ENCODE peak calls at places on chromosomes 5 and 9, in seven cellular contexts. O is tibial artery, Z is activated T-cell treated with anti-CD3 and anti-CD28 coated beads for 1 hour, T is WERI-Rb-1, B is neural progenitor cell, K is HS-27A, F is heart right ventricle. L is an unnamed sample.

GRCh38 chr9:125932012-125932411 is 184.8 kb downstream of the PBX3 start:
- DNase-seq in T (no peak), Z (no peak), F (peak), B (no peak), K (peak), O (no peak), L (no peak)

GRCh38 chr9:36149197-36149596 is 12.7 kb downstream of the GLIPR2 start:
- DNase-seq in F (no peak), Z (no peak), B (no peak), T (no peak), O (peak), K (peak), L (no peak)

GRCh38 chr9:130265431-130266235 is at the start of gene HMCN2:
- DNase-seq in T (peak), O (peak), F (peak), K (no peak), Z (no peak), B (peak), L (peak)

GRCh38 chr5:139004374-139005307 is 129.5 kb upstream of the LRRTM2 start:
- DNase-seq in T (no peak), O (no peak), K (no peak), B (no peak), Z (no peak), F (no peak), L (no peak)

GRCh38 chr5:77251921-77252320 is 41.4 kb downstream of the PDE8B start:
- DNase-seq in O (no peak), F (no peak), B (no peak), K (no peak), Z (no peak), T (no peak), L (no peak)

GRCh38 chr9:135280666-135281065 is 193.2 kb downstream of the OLFM1 start:
- DNase-seq in F (no peak), K (no peak), B (no peak), T (no peak), O (no peak), Z (no peak), L (no peak)

GRCh38 chr5:74947961-74948613 is 81.9 kb upstream of the FAM169A start:
- DNase-seq in O (no peak), Z (no peak), T (no peak), F (no peak), B (no peak), K (no peak), L (no peak)

GRCh38 chr9:33737811-33738606 is 57.4 kb upstream of the PRSS3 start:
- DNase-seq in Z (no peak), O (no peak), T (peak), B (peak), K (peak), F (peak), L (peak)

GRCh38 chr5:100900796-100901731 is 2.0 kb downstream of the ST8SIA4 start:
- DNase-seq in O (peak), B (peak), F (peak), K (no peak), Z (peak), T (peak), L (peak)

GRCh38 chr5:170552486-170553122 is 48.8 kb downstream of the KCNIP1 start:
- DNase-seq in Z (no peak), B (peak), O (peak), T (no peak), K (no peak), F (peak), L (peak)

GRCh38 chr5:145903862-145904261 is 31.0 kb upstream of the GRXCR2 start:
- DNase-seq in Z (no peak), F (no peak), O (no peak), T (no peak), B (no peak), K (no peak), L (no peak)

GRCh38 chr9:133334161-133334560 is 1.8 kb downstream of the SURF6 start:
- DNase-seq in B (no peak), F (no peak), K (no peak), O (no peak), Z (no peak), T (no peak), L (no peak)

GRCh38 chr9:36679710-36680109 is 107.0 kb downstream of the MELK start:
- DNase-seq in O (no peak), K (no peak), B (no peak), T (no peak), Z (no peak), F (no peak), L (no peak)

GRCh38 chr9:109378316-109378715 is 57.5 kb upstream of the EPB41L4B start:
- DNase-seq in T (no peak), K (no peak), B (no peak), O (no peak), F (no peak), Z (no peak), L (no peak)

GRCh38 chr5:74838262-74838661 is 27.9 kb downstream of the FAM169A start:
- DNase-seq in T (no peak), F (no peak), Z (no peak), O (no peak), K (no peak), B (no peak), L (no peak)

GRCh38 chr5:15719784-15720183 is 219.8 kb downstream of the FBXL7 start:
- DNase-seq in Z (no peak), O (no peak), K (no peak), B (no peak), F (no peak), T (no peak), L (no peak)

GRCh38 chr5:60636001-60636400 is 64.0 kb downstream of the DEPDC1B start:
- DNase-seq in O (no peak), T (no peak), Z (no peak), B (no peak), K (no peak), F (no peak), L (no peak)

GRCh38 chr5:39009981-39010380 is 64.2 kb downstream of the RICTOR start:
- DNase-seq in F (no peak), T (no peak), Z (no peak), O (no peak), B (no peak), K (no peak), L (no peak)

GRCh38 chr9:130901498-130902203 is 5.0 kb upstream of the QRFP start:
- DNase-seq in Z (no peak), B (no peak), T (no peak), O (no peak), F (no peak), K (no peak), L (no peak)

GRCh38 chr9:132074736-132075135 is 4.9 kb downstream of the MED27 start:
- DNase-seq in T (no peak), O (no peak), F (no peak), Z (no peak), K (no peak), B (no peak), L (no peak)

GRCh38 chr5:134549714-134550113 is 24.2 kb downstream of the JADE2 start:
- DNase-seq in T (no peak), O (no peak), K (no peak), B (no peak), Z (no peak), F (no peak), L (no peak)

GRCh38 chr9:122221223-122221811 is 7.4 kb downstream of the LHX6 start:
- DNase-seq in T (no peak), O (no peak), F (no peak), Z (no peak), K (no peak), B (peak), L (peak)

GRCh38 chr9:135167839-135168378 is 80.4 kb downstream of the OLFM1 start:
- DNase-seq in T (no peak), B (no peak), O (no peak), Z (no peak), K (no peak), F (no peak), L (no peak)

GRCh38 chr5:139670369-139671095 is 22.4 kb downstream of the CXXC5 start:
- DNase-seq in O (no peak), F (no peak), Z (no peak), K (no peak), B (peak), T (no peak), L (no peak)

GRCh38 chr5:81838307-81838906 is 87.5 kb upstream of the SSBP2 start:
- DNase-seq in F (no peak), T (peak), O (no peak), Z (no peak), K (no peak), B (peak), L (no peak)

GRCh38 chr9:99162759-99163364 is 57.9 kb downstream of the TGFBR1 start:
- DNase-seq in K (no peak), Z (no peak), B (peak), T (no peak), F (no peak), O (no peak), L (no peak)

GRCh38 chr5:67182406-67182805 is 14.2 kb downstream of the CD180 start:
- DNase-seq in O (peak), F (peak), B (peak), T (no peak), K (no peak), Z (no peak), L (no peak)

GRCh38 chr9:79432485-79432884 is 139.3 kb upstream of the TLE4 start:
- DNase-seq in O (no peak), F (no peak), K (no peak), Z (no peak), T (no peak), B (no peak), L (no peak)

L was measured in glutamatergic neuron.